ENCODE peak calls at places on chromosome 14, in four cellular contexts. D is ascending aorta, S is heart left ventricle, T is lung. C is an unnamed sample.
A peak's percentile ranks its signal among the peaks of the same experiment; 100 is the strongest.

GRCh38 chr14:68188174-68188573 is 368.6 kb downstream of the RAD51B start:
- DNase-seq in D (no peak), S (no peak), T (no peak), C (no peak)

GRCh38 chr14:74571901-74572828 is 39.9 kb downstream of the LTBP2 start:
- DNase-seq in D (no peak), S (no peak), T (no peak), C (no peak)

GRCh38 chr14:35405304-35405996 is 901 bp upstream of the NFKBIA start:
- DNase-seq in D (no peak), S (peak; percentile 47), T (no peak), C (no peak)

GRCh38 chr14:26199599-26200370 is 398.0 kb downstream of the NOVA1 start:
- DNase-seq in D (no peak), S (no peak), T (no peak), C (no peak)

GRCh38 chr14:74985806-74986205 is 16.9 kb upstream of the EIF2B2 start:
- DNase-seq in D (no peak), S (no peak), T (no peak), C (no peak)

GRCh38 chr14:32027255-32027939 is 49.7 kb upstream of the ARHGAP5 start:
- DNase-seq in D (no peak), S (no peak), T (no peak), C (no peak)

GRCh38 chr14:81273961-81274360 is 53.2 kb upstream of the GTF2A1 start:
- DNase-seq in D (no peak), S (no peak), T (no peak), C (no peak)

GRCh38 chr14:88168498-88169165 is 154.4 kb downstream of the KCNK10 start:
- DNase-seq in D (no peak), S (no peak), T (peak; percentile 38), C (peak; percentile 57)

GRCh38 chr14:101705733-101706508 is 55.6 kb upstream of the PPP2R5C start:
- DNase-seq in D (no peak), S (peak; percentile 76), T (peak; percentile 59), C (peak; percentile 57)

GRCh38 chr14:53384536-53384935 is 231.4 kb upstream of the DDHD1 start:
- DNase-seq in D (no peak), S (no peak), T (no peak), C (no peak)

GRCh38 chr14:60396718-60397343 is 89.0 kb downstream of the C14orf39 start:
- DNase-seq in D (no peak), S (no peak), T (no peak), C (no peak)

GRCh38 chr14:67276131-67276530 is 34.9 kb downstream of the PALS1 start:
- DNase-seq in D (no peak), S (no peak), T (no peak), C (no peak)

GRCh38 chr14:20144820-20145219 is 6.2 kb downstream of the OR4N5 start:
- DNase-seq in D (no peak), S (no peak), T (no peak), C (no peak)

GRCh38 chr14:59214702-59215302 is 26.3 kb downstream of the DAAM1 start:
- DNase-seq in D (no peak), S (no peak), T (no peak), C (no peak)

GRCh38 chr14:67240168-67240932 is 885 bp upstream of the PALS1 start:
- DNase-seq in D (peak; percentile 23), S (peak; percentile 49), T (peak; percentile 64), C (peak; percentile 74)

GRCh38 chr14:91484186-91484585 is 25.9 kb downstream of the PPP4R3A start:
- DNase-seq in D (no peak), S (no peak), T (no peak), C (no peak)

GRCh38 chr14:33493329-33493728 is 457.5 kb downstream of the EGLN3 start:
- DNase-seq in D (no peak), S (no peak), T (no peak), C (no peak)

GRCh38 chr14:34646570-34647255 is 16.8 kb upstream of the SNX6 start:
- DNase-seq in D (no peak), S (no peak), T (no peak), C (no peak)

GRCh38 chr14:35927727-35928126 is 101.6 kb downstream of the BRMS1L start:
- DNase-seq in D (no peak), S (no peak), T (no peak), C (no peak)

GRCh38 chr14:24986206-24986893 is 63.6 kb downstream of the STXBP6 start:
- DNase-seq in D (no peak), S (peak; percentile 25), T (no peak), C (no peak)

GRCh38 chr14:89641495-89642162 is 224.6 kb upstream of the FOXN3 start:
- DNase-seq in D (no peak), S (no peak), T (no peak), C (no peak)

GRCh38 chr14:86057018-86057667 is 527.2 kb downstream of the FLRT2 start:
- DNase-seq in D (no peak), S (no peak), T (no peak), C (no peak)

GRCh38 chr14:53192023-53192422 is 38.9 kb upstream of the DDHD1 start:
- DNase-seq in D (no peak), S (no peak), T (no peak), C (no peak)

GRCh38 chr14:105314287-105315185 is at the start of gene PACS2:
- DNase-seq in D (no peak), S (peak; percentile 82), T (peak; percentile 52), C (peak; percentile 85)

GRCh38 chr14:70670992-70671651 is 29.4 kb downstream of the TTC9 start:
- DNase-seq in D (no peak), S (no peak), T (no peak), C (no peak)

GRCh38 chr14:39474416-39474911 is 42.2 kb upstream of the FBXO33 start:
- DNase-seq in D (no peak), S (no peak), T (no peak), C (no peak)

GRCh38 chr14:51859136-51859535 is 1.3 kb upstream of the GNG2 start:
- DNase-seq in D (no peak), S (no peak), T (no peak), C (no peak)
- H3K4me1 ChIP-seq in D (no peaks in the 10 kb centered on the region), S (no peaks in the 10 kb centered on the region), T (peaks cover 3% of the 10 kb centered on the region), C (peaks cover 36% of the 10 kb centered on the region)

GRCh38 chr14:21528381-21529348 is 2.5 kb upstream of the SALL2 start:
- DNase-seq in D (no peak), S (no peak), T (no peak), C (no peak)
- H3K4me1 ChIP-seq in D (peaks cover 4% of the 10 kb centered on the region), S (no peaks in the 10 kb centered on the region), T (no peaks in the 10 kb centered on the region), C (no peaks in the 10 kb centered on the region)

GRCh38 chr14:94775082-94775874 is 5.4 kb upstream of the GSC start:
- DNase-seq in D (no peak), S (no peak), T (no peak), C (no peak)
- H3K4me1 ChIP-seq in D (no peaks in the 10 kb centered on the region), S (peaks cover 4% of the 10 kb centered on the region), T (no peaks in the 10 kb centered on the region), C (peaks cover 37% of the 10 kb centered on the region)

GRCh38 chr14:103002578-103003350 is 54.6 kb downstream of the CDC42BPB start:
- DNase-seq in D (no peak), S (no peak), T (no peak), C (no peak)

GRCh38 chr14:103001226-103001625 is 56.1 kb downstream of the CDC42BPB start:
- DNase-seq in D (no peak), S (no peak), T (no peak), C (no peak)

GRCh38 chr14:103001651-103002396 is 55.5 kb downstream of the CDC42BPB start:
- DNase-seq in D (no peak), S (no peak), T (no peak), C (no peak)

GRCh38 chr14:103003850-103004249 is 53.5 kb downstream of the CDC42BPB start:
- DNase-seq in D (no peak), S (no peak), T (no peak), C (no peak)

GRCh38 chr14:103003351-103003615 is 54.1 kb downstream of the CDC42BPB start:
- DNase-seq in D (no peak), S (no peak), T (no peak), C (no peak)
- H3K4me1 ChIP-seq in D (no peaks in the 10 kb centered on the region), S (no peaks in the 10 kb centered on the region), T (peaks cover 5% of the 10 kb centered on the region), C (no peaks in the 10 kb centered on the region)

GRCh38 chr14:79915411-79915810 is 295.9 kb downstream of the DIO2 start:
- DNase-seq in D (no peak), S (no peak), T (no peak), C (no peak)
- H3K4me1 ChIP-seq in D (no peaks in the 10 kb centered on the region), S (no peaks in the 10 kb centered on the region), T (no peaks in the 10 kb centered on the region), C (no peaks in the 10 kb centered on the region)

GRCh38 chr14:78581222-78581621 is 411.0 kb downstream of the NRXN3 start:
- DNase-seq in D (no peak), S (no peak), T (no peak), C (no peak)
- H3K4me1 ChIP-seq in D (no peaks in the 10 kb centered on the region), S (no peaks in the 10 kb centered on the region), T (no peaks in the 10 kb centered on the region), C (no peaks in the 10 kb centered on the region)

C was measured in stomach.